ENCODE peak calls at places on chromosomes 11 and 22, in eight cellular contexts. I is keratinocyte, F is PC-3, G is neuronal stem cell, A is psoas muscle, R is vagina, J is coronary artery, S is sigmoid colon. B is an unnamed sample.

GRCh38 chr22:37353839-37354238 is 71.5 kb downstream of the CYTH4 start:
- DNase-seq in I (no peak), F (no peak), G (no peak), A (no peak), R (no peak), J (no peak), S (no peak), B (peak; percentile 66)

GRCh38 chr22:16973591-16974297 is 34.3 kb downstream of the GAB4 start:
- DNase-seq in I (no peak), F (no peak), G (no peak), A (no peak), R (no peak), J (no peak), S (no peak), B (no peak)

GRCh38 chr11:63663809-63664208 is 7.4 kb downstream of the ATL3 start:
- DNase-seq in I (no peak), F (peak; percentile 86), G (no peak), A (no peak), R (no peak), J (no peak), S (no peak), B (no peak)

GRCh38 chr11:14331476-14332136 is 27.4 kb downstream of the RRAS2 start:
- DNase-seq in I (no peak), F (no peak), G (no peak), A (no peak), R (no peak), J (no peak), S (no peak), B (no peak)

GRCh38 chr11:80519591-80520258 is 1078.9 kb upstream of the TENM4 start:
- DNase-seq in I (no peak), F (peak; percentile 44), G (no peak), A (no peak), R (no peak), J (no peak), S (no peak), B (peak; percentile 20)

GRCh38 chr11:133052537-133052936 is 479.8 kb downstream of the OPCML start:
- DNase-seq in I (no peak), F (no peak), G (no peak), A (no peak), R (no peak), J (no peak), S (no peak), B (no peak)

GRCh38 chr11:86800076-86800955 is at the start of gene PRSS23:
- DNase-seq in I (no peak), F (peak; percentile 78), G (peak; percentile 79), A (peak; percentile 84), R (no peak), J (peak; percentile 83), S (peak; percentile 88), B (no peak)

GRCh38 chr22:32044913-32045312 is 1.9 kb downstream of the SLC5A1 start:
- DNase-seq in I (no peak), F (peak; percentile 30), G (no peak), A (no peak), R (no peak), J (no peak), S (no peak), B (peak; percentile 67)

GRCh38 chr22:49503896-49504521 is 323.7 kb downstream of the BRD1 start:
- DNase-seq in I (no peak), F (peak; percentile 48), G (no peak), A (no peak), R (no peak), J (peak; percentile 28), S (no peak), B (no peak)

GRCh38 chr11:65224939-65225283 is 36.9 kb upstream of the POLA2 start:
- DNase-seq in I (no peak), F (peak; percentile 78), G (no peak), A (no peak), R (no peak), J (no peak), S (peak; percentile 84), B (peak; percentile 27)
- H3K27ac ChIP-seq in I (peak overlapping the region; percentile 75), F (no peak overlapping the region), G (no peak overlapping the region), A (no peak overlapping the region), R (peak overlapping the region; percentile 63), J (no peak overlapping the region), S (peak overlapping the region; percentile 54), B (peak overlapping the region; percentile 64)

DNA sequence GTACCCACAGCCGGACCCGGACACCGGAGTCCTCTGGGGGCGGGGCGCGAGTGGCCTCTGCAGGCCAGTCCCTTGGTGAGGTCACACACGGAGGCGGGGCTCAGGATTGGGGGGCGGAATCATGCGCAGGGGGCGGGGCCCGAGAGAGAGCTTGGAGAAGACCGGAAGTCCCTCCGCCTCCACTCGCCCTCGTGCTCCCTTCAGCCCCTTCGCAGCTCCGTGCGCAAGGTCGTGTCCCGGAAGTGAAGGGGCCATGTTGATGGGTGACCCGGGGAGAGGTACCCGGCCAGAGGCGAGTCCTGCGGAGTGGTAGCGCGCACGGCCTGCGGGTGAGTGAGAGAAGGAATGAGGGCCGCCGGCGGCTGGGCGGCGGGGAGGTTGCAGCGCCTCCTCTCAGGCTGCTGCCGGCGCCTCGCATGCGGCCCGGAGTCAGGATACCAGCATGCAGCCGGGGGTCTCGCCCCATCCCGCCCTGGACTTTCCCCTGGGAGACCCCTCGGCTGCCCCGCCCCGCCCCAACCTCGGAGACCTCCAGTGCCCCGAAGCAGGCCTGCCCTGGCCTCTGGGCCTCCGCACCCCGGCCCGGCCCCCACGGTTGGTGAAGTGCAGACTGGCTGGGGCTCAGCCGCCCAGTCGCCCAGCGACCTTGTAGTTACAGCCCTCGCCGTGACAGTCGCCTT is at the start of gene MIEF1:
- DNase-seq in I (peak; percentile 80), F (peak; percentile 90), G (peak; percentile 97), A (peak; percentile 99), R (no peak), J (peak; percentile 99), S (peak; percentile 99), B (peak; percentile 65)
- H3K27ac ChIP-seq in I (peak within 1 kb of the TSS; percentile 84), F (peak within 1 kb of the TSS; percentile 25), G (peak within 1 kb of the TSS; percentile 83), A (peak within 1 kb of the TSS; percentile 91), R (peak within 1 kb of the TSS; percentile 83), J (peak within 1 kb of the TSS; percentile 71), S (peak within 1 kb of the TSS; percentile 81), B (peak within 1 kb of the TSS; percentile 46)

DNA sequence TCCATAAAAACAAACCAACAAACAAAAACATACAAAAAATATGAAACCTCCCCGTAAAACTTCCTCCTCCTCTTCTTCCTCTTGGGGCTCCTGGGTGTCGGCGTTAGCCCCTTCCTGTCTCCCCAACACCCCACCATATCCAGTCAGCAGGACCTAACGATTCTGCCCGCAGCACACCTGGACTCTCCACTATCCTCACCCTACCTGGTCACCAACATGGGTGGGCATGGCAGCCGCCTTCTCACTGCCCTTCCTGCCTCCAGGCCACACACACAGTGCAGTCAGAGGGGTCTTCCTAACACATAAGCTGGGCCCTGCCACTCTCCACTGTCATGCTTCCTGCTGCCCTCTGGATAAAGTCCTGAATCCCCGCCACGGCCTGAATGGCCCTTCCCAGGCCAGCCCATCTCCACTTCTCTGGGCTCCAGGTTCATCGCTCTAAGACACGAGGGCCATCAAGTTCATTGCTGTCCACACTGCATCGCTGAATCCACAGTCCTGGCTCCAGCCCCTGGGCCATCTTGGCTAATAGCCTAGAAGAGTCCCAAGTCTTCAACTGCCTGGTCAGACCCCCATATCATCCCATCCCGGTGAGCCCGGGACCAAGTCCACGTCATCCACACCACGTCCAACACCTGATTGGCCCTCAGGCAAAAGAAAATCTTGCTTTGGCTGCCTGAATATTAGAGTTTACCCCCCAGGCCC is 76.2 kb downstream of the IGLL1 start:
- DNase-seq in I (no peak), F (no peak), G (no peak), A (peak; percentile 12), R (no peak), J (no peak), S (peak; percentile 39), B (no peak)
- H3K27ac ChIP-seq in I (no peak overlapping the region), F (no peak overlapping the region), G (no peak overlapping the region), A (no peak overlapping the region), R (no peak overlapping the region), J (no peak overlapping the region), S (no peak overlapping the region), B (no peak overlapping the region)

GRCh38 chr11:34669458-34669857 is 48.6 kb downstream of the EHF start:
- DNase-seq in I (no peak), F (no peak), G (no peak), A (no peak), R (no peak), J (no peak), S (no peak), B (no peak)
- H3K27ac ChIP-seq in I (no peak overlapping the region), F (no peak overlapping the region), G (no peak overlapping the region), A (no peak overlapping the region), R (no peak overlapping the region), J (no peak overlapping the region), S (no peak overlapping the region), B (no peak overlapping the region)

DNA sequence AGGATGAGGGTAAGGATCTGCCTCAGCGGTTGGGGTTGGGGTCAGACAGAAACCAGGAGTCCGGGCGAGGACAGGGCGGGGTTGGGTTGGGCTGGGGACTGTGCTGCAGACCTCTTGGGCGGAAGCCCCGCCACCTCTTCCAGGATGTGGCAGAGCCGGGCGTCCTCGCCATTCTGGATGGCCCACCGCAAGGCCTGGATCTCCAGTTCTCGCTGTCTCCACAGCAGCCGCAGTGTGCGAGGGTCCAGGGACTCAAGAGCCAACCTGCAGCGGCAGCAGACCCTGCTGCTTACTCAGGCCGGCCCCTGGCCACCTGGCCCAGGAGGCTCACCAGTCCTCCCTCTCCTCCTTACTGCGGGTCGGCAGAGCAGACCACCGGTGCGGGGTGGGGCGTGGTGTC is 2.0 kb downstream of the LMNTD2 start:
- DNase-seq in I (no peak), F (no peak), G (no peak), A (no peak), R (no peak), J (no peak), S (no peak), B (no peak)
- H3K27ac ChIP-seq in I (no peak overlapping the region), F (no peak overlapping the region), G (no peak overlapping the region), A (no peak overlapping the region), R (no peak overlapping the region), J (no peak overlapping the region), S (no peak overlapping the region), B (no peak overlapping the region)

GRCh38 chr22:47595122-47595521 is 832.7 kb downstream of the TBC1D22A start:
- DNase-seq in I (no peak), F (no peak), G (no peak), A (no peak), R (peak; percentile 58), J (no peak), S (peak; percentile 10), B (no peak)
- H3K27ac ChIP-seq in I (no peak overlapping the region), F (no peak overlapping the region), G (no peak overlapping the region), A (no peak overlapping the region), R (no peak overlapping the region), J (no peak overlapping the region), S (no peak overlapping the region), B (no peak overlapping the region)